ENCODE peak calls at places on chromosomes 3 and 15, in four cellular contexts. O, Z, Y and A are unnamed samples.

GRCh38 chr3:69669070-69669469 is 70.2 kb upstream of the MITF start:
- DNase-seq in O (no peak), Z (no peak), Y (no peak), A (no peak)

GRCh38 chr3:107574650-107575049 is 51.9 kb downstream of the BBX start:
- DNase-seq in O (peak), Z (peak), Y (no peak), A (no peak)

GRCh38 chr3:172746476-172746875 is 4.0 kb upstream of the ECT2 start:
- DNase-seq in O (no peak), Z (no peak), Y (no peak), A (no peak)

GRCh38 chr3:170765419-170766078 is 104.4 kb downstream of the RPL22L1 start:
- DNase-seq in O (no peak), Z (peak), Y (no peak), A (no peak)

GRCh38 chr3:31011383-31011782 is 116.9 kb upstream of the GADL1 start:
- DNase-seq in O (no peak), Z (no peak), Y (no peak), A (no peak)

GRCh38 chr3:129599607-129600006 is 6.9 kb downstream of the PLXND1 start:
- DNase-seq in O (peak), Z (peak), Y (no peak), A (no peak)

GRCh38 chr15:38351466-38351865 is 98.8 kb downstream of the SPRED1 start:
- DNase-seq in O (no peak), Z (no peak), Y (no peak), A (no peak)

GRCh38 chr3:127589600-127590281 is 792 bp downstream of the TPRA1 start:
- DNase-seq in O (no peak), Z (peak), Y (no peak), A (no peak)

GRCh38 chr15:32909431-32909830 is 191.6 kb downstream of the GREM1 start:
- DNase-seq in O (peak), Z (no peak), Y (no peak), A (no peak)

GRCh38 chr3:177452487-177452886 is 255.2 kb upstream of the TBL1XR1 start:
- DNase-seq in O (no peak), Z (no peak), Y (no peak), A (no peak)

GRCh38 chr3:188067932-188068331 is 86.0 kb upstream of the LPP start:
- DNase-seq in O (no peak), Z (no peak), Y (no peak), A (no peak)

GRCh38 chr15:75024102-75024636 is 779 bp downstream of the PPCDC start:
- DNase-seq in O (peak), Z (no peak), Y (no peak), A (no peak)

DNA sequence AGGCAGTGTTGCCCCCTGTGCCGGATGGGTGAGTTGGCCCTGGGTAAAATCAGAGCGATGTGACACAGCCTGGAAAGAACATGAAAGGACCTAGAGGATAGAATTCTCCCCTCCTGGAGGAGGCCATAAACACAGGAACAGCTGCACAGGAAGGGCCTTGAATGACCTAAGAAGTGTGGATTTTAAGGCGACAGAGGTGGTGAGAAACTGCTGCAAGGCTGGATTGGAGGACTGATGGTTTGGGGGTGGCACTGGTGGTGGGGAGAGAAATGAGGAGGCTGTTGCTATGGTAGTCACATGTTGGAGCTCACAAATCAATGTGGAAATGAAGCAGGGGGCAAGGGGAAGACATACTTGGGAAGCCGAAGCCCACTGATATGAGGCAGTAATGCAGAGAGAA is 13.8 kb downstream of the XIRP1 start:
- DNase-seq in O (no peak), Z (no peak), Y (no peak), A (no peak)
- TF ChIP-seq POLR2AphosphoS5 in O (no peak), Z (no peak), Y (no peak), A (no peak)

GRCh38 chr3:14647976-14648955 is 3.3 kb upstream of the CCDC174 start:
- DNase-seq in O (no peak), Z (no peak), Y (no peak), A (no peak)
- TF ChIP-seq SPI1 in O (no peak), Z (no peak), Y (no peak), A (no peak)

GRCh38 chr3:157335677-157336076 is 101.0 kb upstream of the PTX3 start:
- DNase-seq in O (no peak), Z (no peak), Y (no peak), A (no peak)
- TF ChIP-seq POLR2AphosphoS5 in O (no peak), Z (no peak), Y (no peak), A (no peak)

GRCh38 chr3:58484049-58484721 is 7.7 kb upstream of the KCTD6 start:
- DNase-seq in O (no peak), Z (no peak), Y (no peak), A (no peak)

GRCh38 chr3:58484722-58485069 is 7.2 kb upstream of the KCTD6 start:
- DNase-seq in O (no peak), Z (no peak), Y (no peak), A (no peak)

GRCh38 chr3:58486036-58486435 is 5.9 kb upstream of the KCTD6 start:
- DNase-seq in O (no peak), Z (no peak), Y (no peak), A (no peak)

GRCh38 chr3:58488962-58489361 is 2.9 kb upstream of the KCTD6 start:
- DNase-seq in O (no peak), Z (no peak), Y (no peak), A (no peak)

GRCh38 chr3:58487140-58487886 is 4.6 kb upstream of the KCTD6 start:
- DNase-seq in O (no peak), Z (peak), Y (no peak), A (no peak)
- TF ChIP-seq SPI1 in O (no peak), Z (no peak), Y (no peak), A (no peak)

GRCh38 chr3:125644036-125645025 is 49.0 kb upstream of the OSBPL11 start:
- DNase-seq in O (no peak), Z (no peak), Y (no peak), A (no peak)
- TF ChIP-seq POLR2AphosphoS5 in O (no peak), Z (no peak), Y (no peak), A (no peak)

GRCh38 chr3:49493901-49494300 is 23.8 kb downstream of the DAG1 start:
- DNase-seq in O (no peak), Z (no peak), Y (no peak), A (no peak)

GRCh38 chr3:49484471-49484870 is 14.4 kb downstream of the DAG1 start:
- DNase-seq in O (no peak), Z (no peak), Y (no peak), A (no peak)

GRCh38 chr3:49492969-49493368 is 22.9 kb downstream of the DAG1 start:
- DNase-seq in O (no peak), Z (no peak), Y (no peak), A (no peak)

GRCh38 chr3:49495016-49495415 is 24.9 kb downstream of the DAG1 start:
- DNase-seq in O (no peak), Z (no peak), Y (no peak), A (no peak)

DNA sequence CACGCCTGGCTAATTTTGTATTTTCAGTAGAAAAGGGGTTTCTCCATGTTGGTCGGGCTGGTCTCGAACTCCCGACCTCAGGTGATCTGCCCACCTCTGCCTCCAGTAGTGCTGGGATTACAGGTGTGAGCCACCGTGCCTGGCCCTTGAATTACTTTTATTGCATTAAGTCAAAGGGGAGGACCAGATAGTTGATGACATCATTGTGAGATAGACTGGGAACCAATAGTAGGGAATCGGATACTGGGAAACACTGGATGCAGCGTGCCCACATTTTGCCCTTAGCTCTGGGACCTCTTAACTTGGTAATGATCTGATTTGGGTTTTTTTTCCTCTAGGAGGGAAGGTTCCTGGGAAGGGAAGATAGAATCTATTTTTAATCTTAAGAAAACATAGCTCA is 19.2 kb downstream of the DAG1 start:
- DNase-seq in O (no peak), Z (no peak), Y (no peak), A (no peak)
- TF ChIP-seq SPI1 in O (no peak), Z (no peak), Y (no peak), A (no peak)

DNA sequence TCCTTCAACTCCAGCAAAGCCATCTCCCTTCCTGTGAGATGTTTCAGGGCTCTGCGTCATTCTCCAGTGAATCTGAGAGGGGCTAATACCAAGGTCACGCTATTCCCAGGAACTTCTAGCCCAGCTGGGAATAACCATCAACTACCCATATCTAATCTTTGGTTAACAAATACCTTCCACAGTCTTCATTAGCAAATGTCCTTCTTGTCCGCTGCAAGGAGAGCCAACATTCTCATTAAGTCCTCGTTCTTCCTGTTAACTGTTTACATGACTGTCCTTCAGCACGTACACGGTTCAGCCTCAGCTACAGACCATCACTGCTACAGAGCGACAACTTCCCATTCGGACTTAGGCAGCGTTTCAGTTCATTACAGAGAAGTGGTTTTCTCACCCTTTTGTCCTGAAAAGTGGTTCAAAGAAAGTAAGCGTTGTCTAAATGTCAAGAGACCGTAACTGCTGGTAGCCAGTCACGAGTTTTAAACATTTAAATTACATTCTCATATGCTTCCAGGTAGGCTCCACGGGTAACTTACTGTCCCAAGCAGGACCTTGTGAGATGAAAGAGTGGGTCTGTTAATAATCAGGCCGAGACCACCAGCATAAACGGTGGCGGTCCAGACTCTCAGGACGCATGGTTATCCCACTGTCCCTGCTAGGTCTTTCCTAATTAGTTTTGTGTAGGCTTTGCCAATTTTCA is 63.9 kb downstream of the CHSY1 start:
- DNase-seq in O (peak), Z (no peak), Y (peak), A (no peak)
- TF ChIP-seq POLR2AphosphoS5 in O (no peak), Z (no peak), Y (no peak), A (no peak)